ENCODE peak calls at places on chromosome 19, in six cellular contexts. E is IMR-90, A is hepatocyte, J is cardiac muscle cell, T is pancreas, I is HAP-1. F is an unnamed sample.
A peak's percentile ranks its signal among the peaks of the same experiment; 100 is the strongest.

GRCh38 chr19:15629003-15629880 is 11.5 kb upstream of the CYP4F3 start:
- DNase-seq in J (no peak), T (peak; percentile 73), A (no peak), E (peak; percentile 19), I (peak; percentile 32), F (peak; percentile 87)

GRCh38 chr19:31943778-31944177 is 401.6 kb upstream of the ZNF507 start:
- DNase-seq in T (no peak), A (no peak), E (no peak), I (no peak), J (no peak), F (no peak)

GRCh38 chr19:57664269-57665127 is 4.2 kb upstream of the ZSCAN4 start:
- DNase-seq in E (peak; percentile 31), J (peak; percentile 88), A (peak; percentile 78), I (peak; percentile 14), T (peak; percentile 17), F (peak; percentile 50)

GRCh38 chr19:39370735-39371134 is 20.2 kb downstream of the PAF1 start:
- DNase-seq in J (no peak), E (no peak), I (no peak), A (no peak), T (no peak), F (no peak)

GRCh38 chr19:40982594-40983101 is 8.4 kb upstream of the CYP2B6 start:
- DNase-seq in I (no peak), T (no peak), E (peak; percentile 32), A (peak; percentile 41), J (no peak), F (no peak)

GRCh38 chr19:44313231-44313630 is 8.4 kb upstream of the ZNF235 start:
- DNase-seq in J (no peak), I (no peak), E (no peak), T (no peak), A (no peak), F (no peak)

GRCh38 chr19:3544742-3545668 is 6.0 kb downstream of the TEKTIP1 start:
- DNase-seq in E (peak; percentile 26), A (peak; percentile 58), I (peak; percentile 20), T (peak; percentile 53), J (peak; percentile 55), F (peak; percentile 84)

GRCh38 chr19:5214371-5214770 is 126.2 kb downstream of the PTPRS start:
- DNase-seq in J (no peak), A (no peak), E (no peak), T (no peak), I (no peak), F (no peak)

GRCh38 chr19:54573330-54573872 is at the start of gene LILRA2:
- DNase-seq in A (no peak), T (no peak), I (no peak), E (no peak), J (no peak), F (peak; percentile 64)

GRCh38 chr19:45117167-45117594 is 24.2 kb downstream of the PPP1R37 start:
- DNase-seq in J (peak; percentile 67), T (no peak), I (no peak), E (peak; percentile 20), A (peak; percentile 46), F (peak; percentile 63)

GRCh38 chr19:57559008-57559403 is 657 bp downstream of the ZNF550 start:
- DNase-seq in E (no peak), T (no peak), I (no peak), A (peak; percentile 21), J (peak; percentile 41), F (peak; percentile 43)

GRCh38 chr19:41570639-41571112 is 5.3 kb upstream of the CEACAM21 start:
- DNase-seq in E (peak; percentile 57), A (peak; percentile 87), T (peak; percentile 66), J (peak; percentile 78), I (peak; percentile 61), F (peak; percentile 91)

GRCh38 chr19:29673451-29674371 is 8.4 kb downstream of the PLEKHF1 start:
- DNase-seq in J (no peak), E (no peak), I (no peak), A (no peak), T (no peak), F (no peak)

GRCh38 chr19:39199025-39199424 is 2.3 kb downstream of the NCCRP1 start:
- DNase-seq in J (peak; percentile 41), T (peak; percentile 93), A (no peak), I (no peak), E (peak; percentile 63), F (no peak)

GRCh38 chr19:54035215-54036178 is 28.2 kb downstream of the VSTM1 start:
- DNase-seq in J (no peak), T (no peak), E (peak; percentile 78), I (no peak), A (no peak), F (no peak)

GRCh38 chr19:4589579-4590410 is 30.3 kb upstream of the SEMA6B start:
- DNase-seq in A (peak; percentile 53), T (no peak), J (peak; percentile 87), E (no peak), I (no peak), F (no peak)

GRCh38 chr19:17346109-17346671 is 8.8 kb downstream of the GTPBP3 start:
- DNase-seq in I (peak; percentile 58), E (peak; percentile 42), J (peak; percentile 77), T (peak; percentile 51), A (peak; percentile 81), F (peak; percentile 85)

GRCh38 chr19:30445385-30445784 is 73.2 kb downstream of the ZNF536 start:
- DNase-seq in T (no peak), I (no peak), A (no peak), J (no peak), E (no peak), F (no peak)

GRCh38 chr19:47432499-47432898 is 13.2 kb upstream of the MEIS3 start:
- DNase-seq in T (no peak), A (no peak), E (no peak), I (no peak), J (no peak), F (no peak)
- H3K27me3 ChIP-seq in T (peaks cover 13% of the 10 kb centered on the region), A (peaks cover 16% of the 10 kb centered on the region), E (peaks cover 3% of the 10 kb centered on the region), I (no peaks in the 10 kb centered on the region), J (peaks cover 16% of the 10 kb centered on the region), F (peaks cover 80% of the 10 kb centered on the region)

DNA sequence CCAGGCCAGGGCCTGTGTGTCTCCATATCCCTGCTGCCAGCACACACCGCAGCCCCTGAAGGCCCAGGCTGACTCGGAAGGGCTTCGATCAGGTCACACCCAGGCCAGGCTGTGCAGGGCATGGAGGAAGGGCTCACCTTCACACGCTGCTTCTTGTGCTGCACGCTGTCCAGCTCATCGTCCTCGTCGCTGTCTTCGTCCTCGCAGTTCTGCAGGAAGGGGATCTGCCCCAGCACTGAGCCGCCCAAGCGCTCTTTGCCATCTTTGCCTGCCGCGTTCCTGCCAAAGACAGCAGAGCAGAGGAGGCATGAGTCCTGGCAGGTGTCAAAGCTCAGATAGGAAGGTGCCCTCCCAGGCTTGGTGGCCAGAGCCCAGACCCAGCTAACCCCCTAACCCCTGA is 13.7 kb upstream of the PRKD2 start:
- DNase-seq in E (no peak), A (no peak), J (no peak), T (no peak), I (no peak), F (no peak)
- H3K4me1 ChIP-seq in E (peaks cover 16% of the 10 kb centered on the region), A (no peaks in the 10 kb centered on the region), J (no peaks in the 10 kb centered on the region), T (no peaks in the 10 kb centered on the region), I (no peaks in the 10 kb centered on the region), F (peaks cover 54% of the 10 kb centered on the region)

GRCh38 chr19:51036519-51036918 is 1.7 kb upstream of the KLK12 start:
- DNase-seq in A (no peak), E (no peak), T (no peak), J (peak; percentile 15), I (no peak), F (no peak)
- H3K4me3 ChIP-seq in A (no peak overlapping the region), E (no peak overlapping the region), T (no peak overlapping the region), J (no peak overlapping the region), I (no peak overlapping the region), F (no peak overlapping the region)

GRCh38 chr19:46256855-46257254 is 27.3 kb downstream of the IGFL1 start:
- DNase-seq in I (no peak), T (no peak), E (peak; percentile 31), J (no peak), A (no peak), F (no peak)

GRCh38 chr19:46250057-46250456 is 20.5 kb downstream of the IGFL1 start:
- DNase-seq in I (no peak), E (no peak), T (no peak), J (no peak), A (no peak), F (no peak)

GRCh38 chr19:46254776-46255175 is 25.2 kb downstream of the IGFL1 start:
- DNase-seq in A (no peak), E (no peak), J (no peak), T (no peak), I (no peak), F (no peak)

GRCh38 chr19:46251415-46251814 is 21.9 kb downstream of the IGFL1 start:
- DNase-seq in J (no peak), I (no peak), T (no peak), E (no peak), A (no peak), F (no peak)
- H3K27me3 ChIP-seq in J (no peaks in the 10 kb centered on the region), I (peaks cover 23% of the 10 kb centered on the region), T (no peaks in the 10 kb centered on the region), E (peaks cover 42% of the 10 kb centered on the region), A (peaks cover 13% of the 10 kb centered on the region), F (no peaks in the 10 kb centered on the region)

DNA sequence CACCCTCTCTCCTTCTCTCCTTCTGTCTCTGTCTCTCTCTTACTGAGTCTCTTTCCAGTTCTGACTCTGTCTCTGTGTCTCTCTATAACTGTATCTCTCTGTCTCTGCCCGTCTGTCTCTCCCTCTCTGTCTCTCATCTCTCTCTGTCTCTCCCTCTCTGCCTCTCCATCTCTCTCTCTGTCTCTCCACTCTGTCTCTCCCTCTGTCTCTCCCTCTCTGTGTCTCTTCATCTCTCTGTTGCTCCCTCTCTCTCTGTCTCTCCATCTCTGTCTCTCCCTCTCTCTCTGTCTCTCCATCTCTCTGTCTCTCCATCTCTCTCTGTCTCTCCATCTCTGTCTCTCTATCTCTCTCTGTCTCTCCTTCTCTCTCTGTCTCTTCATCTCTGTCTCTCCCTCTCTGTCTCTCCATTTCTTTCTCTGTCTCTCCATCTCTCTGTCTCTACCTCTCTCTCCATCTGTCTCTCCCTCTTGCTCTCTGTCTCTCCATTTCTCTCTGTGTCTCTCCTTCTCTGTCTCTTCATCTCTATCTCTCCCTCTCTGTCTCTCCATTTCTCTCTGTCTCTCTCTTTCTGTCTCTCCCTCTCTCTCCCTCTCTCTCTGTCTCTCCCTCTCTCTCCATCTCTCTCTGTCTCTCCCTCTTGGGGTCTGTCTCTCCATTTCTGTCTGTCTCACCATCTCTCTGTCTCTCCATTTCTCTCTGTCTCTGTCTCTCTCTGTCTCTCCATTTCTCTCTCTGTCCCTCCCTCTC is 3.3 kb upstream of the MEIS3 start:
- DNase-seq in J (no peak), E (no peak), A (no peak), T (no peak), I (no peak), F (no peak)
- H3K4me1 ChIP-seq in J (peaks cover 25% of the 10 kb centered on the region), E (peaks cover 8% of the 10 kb centered on the region), A (peaks cover 19% of the 10 kb centered on the region), T (no peaks in the 10 kb centered on the region), I (peaks cover 13% of the 10 kb centered on the region), F (peaks cover 9% of the 10 kb centered on the region)

GRCh38 chr19:7829561-7830271 is at the start of gene EVI5L:
- DNase-seq in J (peak; percentile 100), I (peak; percentile 100), E (peak; percentile 100), T (peak; percentile 99), A (peak; percentile 100), F (peak; percentile 99)
- H3K4me3 ChIP-seq in J (peak within 1 kb of the TSS; percentile 95), I (peak within 1 kb of the TSS; percentile 40), E (peak within 1 kb of the TSS; percentile 63), T (peak within 1 kb of the TSS; percentile 68), A (peak within 1 kb of the TSS; percentile 45), F (peak within 1 kb of the TSS; percentile 66)

DNA sequence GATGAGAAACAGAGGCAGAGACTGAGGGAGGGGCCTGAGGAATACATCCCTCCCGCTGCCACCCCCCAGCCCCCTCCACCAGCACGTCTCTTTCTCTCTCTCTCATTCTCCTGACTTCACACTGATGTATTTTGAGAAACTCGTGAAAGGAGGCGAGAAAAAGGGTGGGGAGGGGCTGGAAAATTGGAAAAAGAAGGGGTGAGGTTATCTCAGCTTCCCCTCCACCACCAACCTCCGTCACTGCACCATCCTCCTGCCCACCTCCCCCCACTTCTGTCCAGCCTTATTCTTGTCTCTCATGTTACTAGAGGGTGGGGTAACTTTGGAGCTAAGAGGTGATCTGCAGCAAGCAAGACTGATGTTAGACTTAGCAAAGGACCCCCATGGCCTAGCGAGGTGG is 1.5 kb downstream of the SLC17A7 start:
- DNase-seq in T (no peak), E (no peak), I (no peak), A (no peak), J (no peak), F (no peak)
- H3K27me3 ChIP-seq in T (peaks cover 9% of the 10 kb centered on the region), E (peaks cover 74% of the 10 kb centered on the region), I (peaks cover 39% of the 10 kb centered on the region), A (peaks cover 74% of the 10 kb centered on the region), J (peaks cover 70% of the 10 kb centered on the region), F (peaks cover 66% of the 10 kb centered on the region)